ENCODE peak calls at places on chromosomes 1 and 21, in ten cellular contexts. W is activated naive CD8-positive, alpha-beta T cell treated with anti-CD3 and anti-CD28 coated beads, Interleukin-2, amount 10 ng/mL, durations not matched to agents 7 days and 5 days; Z is Calu3; D is HCT116; T is HuH-7.5; C is brain pericyte; U is aorta; Y is mucosa of descending colon; Q is HT1080; O is DMS 273 treated with DMSO at 0.1 percent for 48 hours. A is an unnamed sample.

GRCh38 chr1:29240400-29240837 is 4.1 kb downstream of the PTPRU start:
- DNase-seq in W (no peak), Z (no peak), D (no peak), T (no peak), C (no peak), U (no peak), Y (no peak), Q (no peak), O (no peak), A (no peak)

GRCh38 chr1:23591460-23592208 is 32.3 kb upstream of the ID3 start:
- DNase-seq in W (peak), Z (no peak), D (no peak), T (no peak), C (no peak), U (no peak), Y (peak), Q (peak), O (peak), A (no peak)

GRCh38 chr1:165129568-165130164 is 226.8 kb downstream of the LMX1A start:
- DNase-seq in W (peak), Z (peak), D (peak), T (peak), C (no peak), U (peak), Y (peak), Q (peak), O (peak), A (peak)

GRCh38 chr21:46557919-46558392 is 46.9 kb downstream of the S100B start:
- DNase-seq in W (no peak), Z (no peak), D (no peak), T (no peak), C (no peak), U (no peak), Y (no peak), Q (no peak), O (no peak), A (no peak)

GRCh38 chr1:44924835-44925464 is 61.4 kb downstream of the EIF2B3 start:
- DNase-seq in W (no peak), Z (peak), D (peak), T (no peak), C (peak), U (no peak), Y (no peak), Q (peak), O (no peak), A (peak)

GRCh38 chr1:178693368-178693767 is 31.7 kb upstream of the RALGPS2 start:
- DNase-seq in W (no peak), Z (no peak), D (peak), T (peak), C (no peak), U (no peak), Y (no peak), Q (no peak), O (no peak), A (no peak)

GRCh38 chr1:53878492-53879105 is 11.0 kb downstream of the YIPF1 start:
- DNase-seq in W (no peak), Z (no peak), D (peak), T (no peak), C (no peak), U (no peak), Y (no peak), Q (peak), O (peak), A (no peak)

GRCh38 chr1:52098139-52098871 is 42.2 kb downstream of the BTF3L4 start:
- DNase-seq in W (no peak), Z (no peak), D (no peak), T (peak), C (no peak), U (no peak), Y (no peak), Q (no peak), O (no peak), A (no peak)

GRCh38 chr1:119737040-119737682 is 25.4 kb downstream of the PHGDH start:
- DNase-seq in W (no peak), Z (peak), D (no peak), T (no peak), C (no peak), U (no peak), Y (peak), Q (no peak), O (no peak), A (no peak)

A was measured in PC-9.